ENCODE peak calls at places on chromosome 10, in eight cellular contexts. One of them, this sample, is unnamed.
A peak's percentile ranks its signal among the peaks of the same experiment; 100 is the strongest.

GRCh38 chr10:124539935-124540641 is 78.5 kb downstream of the LHPP start:
- DNase-seq in A549: peak; percentile 62
- DNase-seq in neuronal stem cell: peak; percentile 57
- DNase-seq in HCT116: no peak
- DNase-seq in astrocyte: no peak
- DNase-seq in spleen: peak; percentile 95
- DNase-seq in CD4-positive, CD25-positive, alpha-beta regulatory T cell: peak; percentile 70
- DNase-seq in SK-N-SH: peak; percentile 96
- DNase-seq in this sample: peak; percentile 58

GRCh38 chr10:104067525-104067924 is 18.2 kb downstream of the COL17A1 start:
- DNase-seq in neuronal stem cell: no peak
- DNase-seq in astrocyte: no peak
- DNase-seq in SK-N-SH: no peak
- DNase-seq in spleen: no peak
- DNase-seq in A549: no peak
- DNase-seq in HCT116: no peak
- DNase-seq in CD4-positive, CD25-positive, alpha-beta regulatory T cell: no peak
- DNase-seq in this sample: no peak

GRCh38 chr10:32190890-32191491 is 134.8 kb upstream of the KIF5B start:
- DNase-seq in spleen: no peak
- DNase-seq in CD4-positive, CD25-positive, alpha-beta regulatory T cell: peak; percentile 53
- DNase-seq in SK-N-SH: no peak
- DNase-seq in astrocyte: no peak
- DNase-seq in neuronal stem cell: peak; percentile 15
- DNase-seq in A549: no peak
- DNase-seq in HCT116: peak; percentile 19
- DNase-seq in this sample: no peak

GRCh38 chr10:20276127-20276979 is 460.1 kb downstream of the PLXDC2 start:
- DNase-seq in A549: no peak
- DNase-seq in astrocyte: peak; percentile 26
- DNase-seq in HCT116: no peak
- DNase-seq in CD4-positive, CD25-positive, alpha-beta regulatory T cell: no peak
- DNase-seq in neuronal stem cell: peak; percentile 71
- DNase-seq in spleen: no peak
- DNase-seq in SK-N-SH: no peak
- DNase-seq in this sample: no peak

GRCh38 chr10:131681122-131681521 is 219.7 kb upstream of the PPP2R2D start:
- DNase-seq in spleen: peak; percentile 67
- DNase-seq in HCT116: no peak
- DNase-seq in SK-N-SH: no peak
- DNase-seq in neuronal stem cell: no peak
- DNase-seq in CD4-positive, CD25-positive, alpha-beta regulatory T cell: no peak
- DNase-seq in A549: no peak
- DNase-seq in astrocyte: no peak
- DNase-seq in this sample: no peak

GRCh38 chr10:48249763-48250351 is 24.6 kb downstream of the FRMPD2 start:
- DNase-seq in A549: no peak
- DNase-seq in CD4-positive, CD25-positive, alpha-beta regulatory T cell: no peak
- DNase-seq in astrocyte: no peak
- DNase-seq in neuronal stem cell: no peak
- DNase-seq in SK-N-SH: no peak
- DNase-seq in spleen: no peak
- DNase-seq in HCT116: no peak
- DNase-seq in this sample: no peak

GRCh38 chr10:22334414-22335203 is 10.7 kb upstream of the SPAG6 start:
- DNase-seq in astrocyte: no peak
- DNase-seq in CD4-positive, CD25-positive, alpha-beta regulatory T cell: no peak
- DNase-seq in SK-N-SH: no peak
- DNase-seq in A549: no peak
- DNase-seq in spleen: peak; percentile 82
- DNase-seq in neuronal stem cell: peak; percentile 57
- DNase-seq in HCT116: no peak
- DNase-seq in this sample: no peak

GRCh38 chr10:124719213-124719851 is 24.8 kb downstream of the FAM53B start:
- DNase-seq in CD4-positive, CD25-positive, alpha-beta regulatory T cell: peak; percentile 85
- DNase-seq in astrocyte: peak; percentile 69
- DNase-seq in spleen: peak; percentile 87
- DNase-seq in neuronal stem cell: no peak
- DNase-seq in HCT116: no peak
- DNase-seq in SK-N-SH: no peak
- DNase-seq in A549: no peak
- DNase-seq in this sample: peak; percentile 90

GRCh38 chr10:46236537-46236887 is 50.3 kb upstream of the ANTXRL start:
- DNase-seq in neuronal stem cell: no peak
- DNase-seq in astrocyte: no peak
- DNase-seq in HCT116: no peak
- DNase-seq in SK-N-SH: no peak
- DNase-seq in spleen: peak; percentile 57
- DNase-seq in CD4-positive, CD25-positive, alpha-beta regulatory T cell: no peak
- DNase-seq in A549: no peak
- DNase-seq in this sample: no peak

GRCh38 chr10:27506280-27506679 is 2.2 kb downstream of the RAB18 start:
- DNase-seq in SK-N-SH: no peak
- DNase-seq in spleen: no peak
- DNase-seq in HCT116: no peak
- DNase-seq in CD4-positive, CD25-positive, alpha-beta regulatory T cell: no peak
- DNase-seq in neuronal stem cell: no peak
- DNase-seq in A549: no peak
- DNase-seq in astrocyte: no peak
- DNase-seq in this sample: no peak
- H3K4me3 ChIP-seq in SK-N-SH: no peak overlapping the region
- H3K4me3 ChIP-seq in spleen: no peak overlapping the region
- H3K4me3 ChIP-seq in HCT116: no peak overlapping the region
- H3K4me3 ChIP-seq in CD4-positive, CD25-positive, alpha-beta regulatory T cell: peak overlapping the region; percentile 69
- H3K4me3 ChIP-seq in neuronal stem cell: no peak overlapping the region
- H3K4me3 ChIP-seq in A549: no peak overlapping the region
- H3K4me3 ChIP-seq in astrocyte: no peak overlapping the region
- H3K4me3 ChIP-seq in this sample: no peak overlapping the region

GRCh38 chr10:132786529-132787252 is 744 bp upstream of the NKX6-2 start:
- DNase-seq in neuronal stem cell: no peak
- DNase-seq in CD4-positive, CD25-positive, alpha-beta regulatory T cell: no peak
- DNase-seq in spleen: no peak
- DNase-seq in SK-N-SH: peak; percentile 58
- DNase-seq in A549: no peak
- DNase-seq in astrocyte: no peak
- DNase-seq in HCT116: no peak
- DNase-seq in this sample: no peak

GRCh38 chr10:132788180-132788830 is 2.4 kb upstream of the NKX6-2 start:
- DNase-seq in neuronal stem cell: no peak
- DNase-seq in SK-N-SH: peak; percentile 76
- DNase-seq in HCT116: no peak
- DNase-seq in CD4-positive, CD25-positive, alpha-beta regulatory T cell: no peak
- DNase-seq in spleen: no peak
- DNase-seq in A549: peak; percentile 40
- DNase-seq in astrocyte: no peak
- DNase-seq in this sample: no peak

GRCh38 chr10:132786279-132786528 is 257 bp upstream of the NKX6-2 start:
- DNase-seq in SK-N-SH: no peak
- DNase-seq in A549: no peak
- DNase-seq in HCT116: no peak
- DNase-seq in astrocyte: no peak
- DNase-seq in neuronal stem cell: no peak
- DNase-seq in spleen: no peak
- DNase-seq in CD4-positive, CD25-positive, alpha-beta regulatory T cell: no peak
- DNase-seq in this sample: no peak

GRCh38 chr10:132788831-132789219 is 2.9 kb upstream of the NKX6-2 start:
- DNase-seq in HCT116: no peak
- DNase-seq in astrocyte: no peak
- DNase-seq in SK-N-SH: no peak
- DNase-seq in neuronal stem cell: peak; percentile 24
- DNase-seq in A549: no peak
- DNase-seq in CD4-positive, CD25-positive, alpha-beta regulatory T cell: no peak
- DNase-seq in spleen: no peak
- DNase-seq in this sample: no peak

DNA sequence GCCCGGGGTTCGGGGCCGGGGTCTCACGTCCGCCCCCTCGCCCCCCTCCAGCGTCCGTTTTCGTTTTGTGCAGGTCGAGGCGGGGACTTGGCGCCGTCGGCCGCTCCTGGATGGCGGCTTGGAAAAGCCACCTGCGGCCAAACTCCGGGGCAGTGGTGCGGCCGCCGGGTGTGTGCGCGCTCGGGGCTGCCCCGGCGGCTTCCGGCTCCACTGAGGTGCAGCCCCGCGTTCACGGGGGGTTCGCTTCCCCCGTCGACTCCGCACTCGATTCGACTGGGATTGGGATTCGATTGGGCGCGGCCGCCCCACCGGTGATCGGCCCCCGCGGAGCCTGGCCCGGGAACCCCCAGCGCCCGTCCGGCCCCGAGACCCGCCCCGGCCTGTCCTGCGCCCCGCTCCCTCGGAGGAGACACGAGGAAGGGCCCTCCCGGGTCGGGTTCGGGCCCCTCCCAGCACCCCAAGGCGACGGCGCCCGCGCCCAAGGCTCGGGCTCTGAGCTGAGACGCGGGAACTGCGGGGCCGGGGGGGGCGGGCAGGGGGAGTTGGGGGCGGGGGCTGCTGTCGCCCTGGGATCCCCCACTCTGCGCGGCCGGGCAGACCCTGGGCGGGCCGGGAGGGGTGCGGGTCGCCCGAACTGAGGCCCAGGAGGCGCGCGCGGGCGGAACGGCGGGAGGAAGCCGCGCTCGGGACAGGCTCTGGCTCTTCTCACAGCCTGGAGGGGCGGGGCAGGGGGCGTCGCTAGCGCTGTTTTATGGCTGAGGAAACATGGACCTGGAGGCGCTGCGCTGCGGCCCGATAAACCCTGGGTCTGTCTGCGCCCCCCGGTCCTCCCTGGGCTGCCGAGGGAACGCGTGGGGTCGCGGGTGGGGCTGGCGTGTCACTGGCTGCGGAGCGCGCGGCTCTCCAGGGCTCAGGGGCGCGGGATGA is 1.6 kb upstream of the NKX6-2 start:
- DNase-seq in HCT116: no peak
- DNase-seq in SK-N-SH: peak; percentile 68
- DNase-seq in CD4-positive, CD25-positive, alpha-beta regulatory T cell: no peak
- DNase-seq in neuronal stem cell: peak; percentile 32
- DNase-seq in astrocyte: no peak
- DNase-seq in spleen: no peak
- DNase-seq in A549: peak; percentile 43
- DNase-seq in this sample: peak; percentile 38
- H3K4me3 ChIP-seq in HCT116: no peak overlapping the region
- H3K4me3 ChIP-seq in SK-N-SH: no peak overlapping the region
- H3K4me3 ChIP-seq in CD4-positive, CD25-positive, alpha-beta regulatory T cell: no peak overlapping the region
- H3K4me3 ChIP-seq in neuronal stem cell: no peak overlapping the region
- H3K4me3 ChIP-seq in astrocyte: no peak overlapping the region
- H3K4me3 ChIP-seq in spleen: peak overlapping the region; percentile 20
- H3K4me3 ChIP-seq in A549: peak overlapping the region; percentile 35
- H3K4me3 ChIP-seq in this sample: peak overlapping the region; percentile 45

DNA sequence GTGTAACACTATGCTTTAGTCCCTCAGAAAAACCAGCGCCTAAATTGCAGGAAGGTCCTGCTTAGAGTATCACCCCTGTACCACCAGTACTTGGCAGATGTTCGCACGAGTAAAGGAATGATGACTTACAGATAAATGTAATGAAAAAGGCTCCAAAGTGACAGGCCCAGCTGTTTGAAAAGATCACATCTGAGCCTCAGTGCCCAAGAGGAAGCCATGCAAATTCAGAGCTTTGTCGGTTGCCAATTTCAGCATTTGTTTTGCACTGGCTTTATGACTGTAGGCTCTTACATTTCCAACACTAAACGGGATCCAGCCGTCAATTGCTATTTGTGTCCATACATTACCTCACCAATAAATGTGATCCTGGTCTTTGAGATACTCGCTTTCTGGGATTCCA is 60.6 kb upstream of the GAD2 start:
- DNase-seq in HCT116: no peak
- DNase-seq in SK-N-SH: no peak
- DNase-seq in A549: no peak
- DNase-seq in CD4-positive, CD25-positive, alpha-beta regulatory T cell: no peak
- DNase-seq in neuronal stem cell: no peak
- DNase-seq in astrocyte: no peak
- DNase-seq in spleen: no peak
- DNase-seq in this sample: no peak
- H3K4me3 ChIP-seq in HCT116: no peak overlapping the region
- H3K4me3 ChIP-seq in SK-N-SH: no peak overlapping the region
- H3K4me3 ChIP-seq in A549: no peak overlapping the region
- H3K4me3 ChIP-seq in CD4-positive, CD25-positive, alpha-beta regulatory T cell: no peak overlapping the region
- H3K4me3 ChIP-seq in neuronal stem cell: no peak overlapping the region
- H3K4me3 ChIP-seq in astrocyte: no peak overlapping the region
- H3K4me3 ChIP-seq in spleen: no peak overlapping the region
- H3K4me3 ChIP-seq in this sample: no peak overlapping the region

DNA sequence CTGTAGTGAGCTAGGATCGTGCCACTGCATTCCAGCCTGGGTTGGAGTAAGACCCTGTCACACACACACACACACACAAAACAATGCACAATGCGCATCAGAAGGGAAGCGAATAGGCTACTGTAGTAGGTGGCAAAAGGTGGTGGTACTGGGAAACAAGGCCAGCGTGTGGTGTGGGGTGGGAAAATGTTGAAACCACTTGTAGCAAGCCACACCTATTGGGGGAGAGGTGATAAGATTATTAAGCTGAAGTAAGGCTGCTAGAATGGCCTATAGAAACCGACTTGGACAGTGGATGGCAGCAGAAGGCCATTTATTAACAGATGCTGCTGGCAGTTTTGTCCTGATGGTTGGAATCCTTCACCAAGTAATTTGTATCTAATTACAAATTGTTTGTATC is 7.2 kb upstream of the CHCHD1 start:
- DNase-seq in HCT116: no peak
- DNase-seq in SK-N-SH: no peak
- DNase-seq in neuronal stem cell: no peak
- DNase-seq in A549: no peak
- DNase-seq in astrocyte: no peak
- DNase-seq in CD4-positive, CD25-positive, alpha-beta regulatory T cell: no peak
- DNase-seq in spleen: no peak
- DNase-seq in this sample: no peak
- H3K4me3 ChIP-seq in HCT116: peak overlapping the region; percentile 32
- H3K4me3 ChIP-seq in SK-N-SH: peak overlapping the region; percentile 0
- H3K4me3 ChIP-seq in neuronal stem cell: no peak overlapping the region
- H3K4me3 ChIP-seq in A549: peak overlapping the region; percentile 6
- H3K4me3 ChIP-seq in astrocyte: peak overlapping the region; percentile 40
- H3K4me3 ChIP-seq in CD4-positive, CD25-positive, alpha-beta regulatory T cell: peak overlapping the region; percentile 91
- H3K4me3 ChIP-seq in spleen: peak overlapping the region; percentile 87
- H3K4me3 ChIP-seq in this sample: peak overlapping the region; percentile 88

DNA sequence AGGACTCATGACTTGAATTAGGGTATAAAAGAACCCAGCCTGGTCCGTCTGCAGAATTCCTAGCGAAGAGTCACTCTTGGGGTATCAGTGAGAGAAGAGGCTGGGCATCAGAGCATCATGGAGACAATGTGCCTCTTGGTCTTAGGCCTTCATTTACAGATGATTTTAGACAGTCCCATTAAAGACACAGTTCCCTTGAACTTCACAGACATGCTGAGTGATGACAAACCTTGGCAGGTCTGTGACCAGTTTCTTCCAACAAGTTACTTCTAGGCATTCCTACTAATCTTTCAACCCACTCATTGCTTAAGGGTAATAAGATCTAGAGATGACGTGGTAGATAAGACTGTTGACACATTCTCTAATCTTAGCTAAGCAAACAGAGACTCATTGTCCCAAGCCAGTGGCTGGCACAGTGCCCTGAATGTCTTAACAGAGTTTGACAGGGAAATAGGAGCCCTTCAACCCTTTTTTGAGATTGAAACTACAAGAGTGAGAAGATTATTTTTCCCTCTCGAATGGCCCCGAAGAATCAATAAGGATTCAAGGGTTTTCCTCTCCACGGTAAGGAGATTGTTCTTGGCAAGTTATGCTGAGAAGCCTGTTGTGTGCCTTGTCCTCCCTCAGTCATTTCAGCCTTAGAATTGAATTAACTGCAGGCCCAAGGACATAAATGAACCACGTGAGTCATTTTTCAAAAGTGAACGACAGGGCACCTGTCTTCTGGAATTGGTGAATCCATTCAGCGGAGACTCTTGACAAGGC is 281.1 kb downstream of the CCDC3 start:
- DNase-seq in astrocyte: peak; percentile 99
- DNase-seq in A549: peak; percentile 60
- DNase-seq in spleen: no peak
- DNase-seq in SK-N-SH: no peak
- DNase-seq in HCT116: peak; percentile 96
- DNase-seq in CD4-positive, CD25-positive, alpha-beta regulatory T cell: no peak
- DNase-seq in neuronal stem cell: no peak
- DNase-seq in this sample: peak; percentile 67
- H3K4me3 ChIP-seq in astrocyte: no peak overlapping the region
- H3K4me3 ChIP-seq in A549: no peak overlapping the region
- H3K4me3 ChIP-seq in spleen: no peak overlapping the region
- H3K4me3 ChIP-seq in SK-N-SH: no peak overlapping the region
- H3K4me3 ChIP-seq in HCT116: peak overlapping the region; percentile 2
- H3K4me3 ChIP-seq in CD4-positive, CD25-positive, alpha-beta regulatory T cell: no peak overlapping the region
- H3K4me3 ChIP-seq in neuronal stem cell: no peak overlapping the region
- H3K4me3 ChIP-seq in this sample: no peak overlapping the region